ENCODE peak calls at places on chromosomes 12 and 14, in eight cellular contexts. M, H, G, T, L, U, R and J are unnamed samples.

GRCh38 chr12:13250416-13250815 is 53.9 kb downstream of the EMP1 start:
- DNase-seq in G (no peak), T (peak; percentile 30), H (no peak), L (peak; percentile 68), U (no peak), M (no peak), R (no peak), J (peak; percentile 87)

GRCh38 chr14:89251066-89251465 is 166.0 kb downstream of the FOXN3 start:
- DNase-seq in M (no peak), R (no peak), T (no peak), H (no peak), L (no peak), G (no peak), U (no peak), J (no peak)

GRCh38 chr12:20624718-20625117 is 70.4 kb upstream of the SLCO1C1 start:
- DNase-seq in U (no peak), G (no peak), H (no peak), M (no peak), L (peak; percentile 10), R (no peak), T (peak; percentile 59), J (peak; percentile 35)

GRCh38 chr12:91053951-91054715 is 3.7 kb downstream of the KERA start:
- DNase-seq in M (no peak), G (no peak), U (no peak), L (peak; percentile 4), R (no peak), H (no peak), T (no peak), J (peak; percentile 83)

GRCh38 chr14:91288876-91289275 is 44.4 kb upstream of the GPR68 start:
- DNase-seq in T (no peak), G (no peak), M (no peak), R (no peak), H (no peak), L (no peak), U (no peak), J (no peak)

GRCh38 chr14:32567543-32568384 is 238.7 kb downstream of the AKAP6 start:
- DNase-seq in U (no peak), T (peak; percentile 33), G (no peak), H (no peak), L (peak; percentile 22), R (no peak), M (no peak), J (peak; percentile 76)

GRCh38 chr14:27917896-27918295 is 848.7 kb upstream of the FOXG1 start:
- DNase-seq in U (no peak), M (no peak), L (no peak), T (no peak), R (no peak), H (no peak), G (no peak), J (no peak)

GRCh38 chr14:106802413-106803364 is 1276.3 kb downstream of the TMEM121 start:
- DNase-seq in R (no peak), H (peak; percentile 41), L (no peak), T (no peak), M (no peak), G (no peak), U (no peak), J (no peak)

GRCh38 chr14:100339757-100340453 is 16.8 kb downstream of the SLC25A47 start:
- DNase-seq in H (no peak), R (peak; percentile 53), L (no peak), M (no peak), U (no peak), T (no peak), G (no peak), J (no peak)

GRCh38 chr12:52522346-52523011 is 2.3 kb upstream of the KRT5 start:
- DNase-seq in H (peak; percentile 64), U (no peak), M (no peak), L (no peak), G (no peak), R (no peak), T (no peak), J (no peak)

GRCh38 chr12:52636592-52637258 is 15.3 kb downstream of the KRT2 start:
- DNase-seq in M (no peak), L (no peak), T (no peak), G (no peak), R (no peak), H (no peak), U (no peak), J (no peak)

GRCh38 chr14:91292476-91292875 is 48.0 kb upstream of the GPR68 start:
- DNase-seq in H (no peak), R (no peak), M (no peak), T (no peak), L (no peak), U (no peak), G (no peak), J (no peak)

GRCh38 chr14:97312910-97313309 is 515.7 kb downstream of the VRK1 start:
- DNase-seq in T (no peak), R (no peak), G (no peak), M (no peak), U (no peak), L (no peak), H (no peak), J (no peak)

GRCh38 chr14:105913861-105914260 is 387.5 kb downstream of the TMEM121 start:
- DNase-seq in L (no peak), U (no peak), M (no peak), H (no peak), G (no peak), R (no peak), T (no peak), J (no peak)

GRCh38 chr14:88879016-88879415 is 54.6 kb downstream of the TTC8 start:
- DNase-seq in R (no peak), G (no peak), T (no peak), H (no peak), M (no peak), U (no peak), L (peak; percentile 31), J (peak; percentile 83)

GRCh38 chr12:22993639-22994038 is 368.7 kb downstream of the ETNK1 start:
- DNase-seq in G (no peak), L (no peak), T (no peak), M (no peak), R (no peak), U (no peak), H (no peak), J (no peak)

GRCh38 chr12:108837239-108837638 is 20.1 kb downstream of the SSH1 start:
- DNase-seq in T (no peak), G (no peak), R (no peak), L (no peak), H (no peak), U (no peak), M (no peak), J (no peak)